ENCODE peak calls at places on chromosomes 2 and 18, in eight cellular contexts. One of them, this sample, is unnamed.

GRCh38 chr2:175600024-175600831 is 401.8 kb downstream of the LNPK start:
- DNase-seq in NCI-H524: no peak
- DNase-seq in dermis microvascular lymphatic vessel endothelial cell: no peak
- DNase-seq in non-pigmented ciliary epithelial cell: no peak
- DNase-seq in fibroblast of mammary gland: peak; percentile 71
- DNase-seq in HFF-Myc: peak; percentile 44
- DNase-seq in NCI-H1436: no peak
- DNase-seq in astrocyte of the cerebellum: no peak
- DNase-seq in this sample: no peak

GRCh38 chr18:48404707-48405106 is 4.5 kb downstream of the ZBTB7C start:
- DNase-seq in fibroblast of mammary gland: no peak
- DNase-seq in astrocyte of the cerebellum: no peak
- DNase-seq in HFF-Myc: no peak
- DNase-seq in dermis microvascular lymphatic vessel endothelial cell: no peak
- DNase-seq in NCI-H524: no peak
- DNase-seq in NCI-H1436: no peak
- DNase-seq in non-pigmented ciliary epithelial cell: no peak
- DNase-seq in this sample: no peak

GRCh38 chr2:172280820-172281454 is 146.4 kb upstream of the ITGA6 start:
- DNase-seq in non-pigmented ciliary epithelial cell: no peak
- DNase-seq in NCI-H524: no peak
- DNase-seq in fibroblast of mammary gland: no peak
- DNase-seq in NCI-H1436: no peak
- DNase-seq in astrocyte of the cerebellum: no peak
- DNase-seq in HFF-Myc: no peak
- DNase-seq in dermis microvascular lymphatic vessel endothelial cell: no peak
- DNase-seq in this sample: no peak

GRCh38 chr18:22778996-22779395 is 154.1 kb upstream of the RBBP8 start:
- DNase-seq in dermis microvascular lymphatic vessel endothelial cell: no peak
- DNase-seq in non-pigmented ciliary epithelial cell: no peak
- DNase-seq in fibroblast of mammary gland: no peak
- DNase-seq in astrocyte of the cerebellum: no peak
- DNase-seq in NCI-H1436: no peak
- DNase-seq in NCI-H524: peak; percentile 26
- DNase-seq in HFF-Myc: no peak
- DNase-seq in this sample: no peak

GRCh38 chr2:102033028-102033749 is 41.4 kb downstream of the IL1R2 start:
- DNase-seq in NCI-H1436: no peak
- DNase-seq in NCI-H524: no peak
- DNase-seq in non-pigmented ciliary epithelial cell: peak; percentile 73
- DNase-seq in astrocyte of the cerebellum: peak; percentile 97
- DNase-seq in dermis microvascular lymphatic vessel endothelial cell: no peak
- DNase-seq in HFF-Myc: peak; percentile 64
- DNase-seq in fibroblast of mammary gland: peak; percentile 89
- DNase-seq in this sample: no peak

GRCh38 chr2:203758841-203759691 is 52.6 kb downstream of the CD28 start:
- DNase-seq in astrocyte of the cerebellum: no peak
- DNase-seq in dermis microvascular lymphatic vessel endothelial cell: no peak
- DNase-seq in NCI-H1436: no peak
- DNase-seq in HFF-Myc: peak; percentile 12
- DNase-seq in non-pigmented ciliary epithelial cell: no peak
- DNase-seq in NCI-H524: no peak
- DNase-seq in fibroblast of mammary gland: peak; percentile 88
- DNase-seq in this sample: no peak

GRCh38 chr2:220192994-220193753 is 565.7 kb downstream of the SLC4A3 start:
- DNase-seq in fibroblast of mammary gland: no peak
- DNase-seq in astrocyte of the cerebellum: no peak
- DNase-seq in non-pigmented ciliary epithelial cell: peak; percentile 9
- DNase-seq in NCI-H524: no peak
- DNase-seq in dermis microvascular lymphatic vessel endothelial cell: no peak
- DNase-seq in NCI-H1436: no peak
- DNase-seq in HFF-Myc: no peak
- DNase-seq in this sample: no peak

GRCh38 chr2:37205689-37206341 is 9.5 kb downstream of the CEBPZOS start:
- DNase-seq in HFF-Myc: no peak
- DNase-seq in dermis microvascular lymphatic vessel endothelial cell: no peak
- DNase-seq in astrocyte of the cerebellum: no peak
- DNase-seq in NCI-H1436: no peak
- DNase-seq in NCI-H524: no peak
- DNase-seq in fibroblast of mammary gland: no peak
- DNase-seq in non-pigmented ciliary epithelial cell: no peak
- DNase-seq in this sample: no peak

GRCh38 chr2:139034064-139034463 is 253.9 kb upstream of the NXPH2 start:
- DNase-seq in NCI-H524: no peak
- DNase-seq in fibroblast of mammary gland: no peak
- DNase-seq in non-pigmented ciliary epithelial cell: no peak
- DNase-seq in astrocyte of the cerebellum: no peak
- DNase-seq in dermis microvascular lymphatic vessel endothelial cell: no peak
- DNase-seq in NCI-H1436: no peak
- DNase-seq in HFF-Myc: no peak
- DNase-seq in this sample: no peak

GRCh38 chr18:58727776-58728500 is 56.7 kb downstream of the MALT1 start:
- DNase-seq in dermis microvascular lymphatic vessel endothelial cell: no peak
- DNase-seq in HFF-Myc: no peak
- DNase-seq in astrocyte of the cerebellum: peak; percentile 11
- DNase-seq in NCI-H524: no peak
- DNase-seq in fibroblast of mammary gland: peak; percentile 47
- DNase-seq in NCI-H1436: no peak
- DNase-seq in non-pigmented ciliary epithelial cell: peak; percentile 6
- DNase-seq in this sample: no peak

GRCh38 chr18:72544092-72544886 is at the start of gene CBLN2:
- DNase-seq in fibroblast of mammary gland: peak; percentile 51
- DNase-seq in astrocyte of the cerebellum: peak; percentile 53
- DNase-seq in NCI-H524: peak; percentile 26
- DNase-seq in dermis microvascular lymphatic vessel endothelial cell: peak; percentile 25
- DNase-seq in NCI-H1436: peak; percentile 84
- DNase-seq in HFF-Myc: no peak
- DNase-seq in non-pigmented ciliary epithelial cell: no peak
- DNase-seq in this sample: peak; percentile 19

GRCh38 chr2:37005118-37005868 is 39.0 kb upstream of the STRN start:
- DNase-seq in dermis microvascular lymphatic vessel endothelial cell: peak; percentile 50
- DNase-seq in fibroblast of mammary gland: peak; percentile 45
- DNase-seq in non-pigmented ciliary epithelial cell: no peak
- DNase-seq in astrocyte of the cerebellum: no peak
- DNase-seq in NCI-H1436: no peak
- DNase-seq in NCI-H524: no peak
- DNase-seq in HFF-Myc: peak; percentile 11
- DNase-seq in this sample: peak; percentile 5